ENCODE peak calls at places on chromosomes 4 and X, in six cellular contexts. C is MM.1S, U is heart right ventricle, L is aorta, G is Peyer's patch, V is PC-3. W is an unnamed sample. For H3K4me1, the result is how much of the 10 kb centered on the place peaks cover.

GRCh38 chr4:123825596-123826291 is 429.1 kb downstream of the SPRY1 start:
- DNase-seq in C (no peak), U (no peak), L (no peak), G (no peak), V (peak), W (no peak)

GRCh38 chrX:134026732-134027311 is 41.4 kb upstream of the GPC3 start:
- DNase-seq in C (peak), U (peak), L (no peak), G (no peak), V (peak), W (no peak)

GRCh38 chr4:40289366-40290188 is 45.6 kb upstream of the CHRNA9 start:
- DNase-seq in C (no peak), U (no peak), L (no peak), G (no peak), V (no peak), W (no peak)

GRCh38 chrX:26918633-26919032 is 544.5 kb downstream of the PPP4R3C start:
- DNase-seq in C (no peak), U (no peak), L (peak), G (no peak), V (peak), W (no peak)

GRCh38 chrX:103187953-103188475 is 26.9 kb upstream of the BEX4 start:
- DNase-seq in C (no peak), U (no peak), L (no peak), G (no peak), V (no peak), W (no peak)

GRCh38 chr4:112514079-112514448 is 1.9 kb downstream of the NEUROG2 start:
- DNase-seq in C (peak), U (no peak), L (no peak), G (no peak), V (no peak), W (no peak)

GRCh38 chr4:88467392-88467791 is 10.5 kb downstream of the HERC5 start:
- DNase-seq in C (no peak), U (no peak), L (no peak), G (no peak), V (no peak), W (no peak)

GRCh38 chr4:145446184-145446583 is 35.5 kb upstream of the SMAD1 start:
- DNase-seq in C (no peak), U (no peak), L (no peak), G (no peak), V (no peak), W (no peak)

GRCh38 chrX:437636-438390 is 51.1 kb upstream of the PPP2R3B start:
- DNase-seq in C (no peak), U (no peak), L (peak), G (no peak), V (peak), W (no peak)

GRCh38 chr4:962231-963208 is 10.8 kb downstream of the DGKQ start:
- DNase-seq in C (no peak), U (no peak), L (peak), G (no peak), V (no peak), W (no peak)

GRCh38 chr4:164977243-164978164 is at the start of gene TRIM61:
- DNase-seq in C (peak), U (peak), L (peak), G (peak), V (no peak), W (peak)

GRCh38 chr4:6461301-6462165 is 10.9 kb downstream of the PPP2R2C start:
- DNase-seq in C (no peak), U (no peak), L (peak), G (no peak), V (no peak), W (no peak)

GRCh38 chrX:71103110-71103983 is 3.2 kb downstream of the CXorf65 start:
- DNase-seq in C (no peak), U (no peak), L (peak), G (peak), V (no peak), W (no peak)

GRCh38 chrX:71106427-71106826 is at the start of gene CXorf65:
- DNase-seq in C (no peak), U (no peak), L (peak), G (no peak), V (no peak), W (no peak)

GRCh38 chrX:71105638-71106037 is 902 bp downstream of the CXorf65 start:
- DNase-seq in C (no peak), U (no peak), L (peak), G (no peak), V (no peak), W (no peak)

GRCh38 chrX:71107762-71108360 is 1.3 kb upstream of the CXorf65 start:
- DNase-seq in C (no peak), U (no peak), L (peak), G (peak), V (no peak), W (no peak)

DNA sequence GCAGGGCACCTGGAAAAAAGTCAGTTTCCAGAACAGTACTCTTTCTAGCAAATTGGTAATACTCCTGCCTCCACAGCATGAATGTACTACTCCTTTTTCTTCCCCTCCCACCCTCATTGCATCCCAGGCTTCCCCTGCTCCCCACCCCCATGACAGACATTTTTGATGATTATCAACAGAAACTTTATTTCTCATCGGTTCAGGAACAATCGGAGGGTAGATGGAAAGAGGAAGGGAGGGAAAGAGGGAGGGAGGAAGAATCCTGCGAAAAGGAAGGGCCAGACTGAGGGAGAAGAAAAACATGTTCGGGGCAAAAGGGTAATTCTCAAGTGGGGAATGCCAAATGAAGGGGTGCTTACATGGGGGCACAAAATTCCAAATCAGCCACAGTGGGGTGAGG is 705 bp upstream of the CXorf65 start:
- DNase-seq in C (no peak), U (no peak), L (peak), G (no peak), V (no peak), W (no peak)
- H3K4me3 ChIP-seq in C (no peak), U (no peak), L (no peak), G (no peak), V (no peak), W (no peak)

GRCh38 chr4:120057416-120057815 is 9.2 kb downstream of the MAD2L1 start:
- DNase-seq in C (no peak), U (no peak), L (no peak), G (no peak), V (no peak), W (no peak)

GRCh38 chr4:120053916-120054315 is 12.7 kb downstream of the MAD2L1 start:
- DNase-seq in C (no peak), U (no peak), L (no peak), G (no peak), V (no peak), W (no peak)

GRCh38 chr4:120056249-120056648 is 10.4 kb downstream of the MAD2L1 start:
- DNase-seq in C (peak), U (no peak), L (no peak), G (no peak), V (peak), W (no peak)

GRCh38 chr4:120055167-120055566 is 11.5 kb downstream of the MAD2L1 start:
- DNase-seq in C (no peak), U (no peak), L (no peak), G (no peak), V (no peak), W (no peak)

DNA sequence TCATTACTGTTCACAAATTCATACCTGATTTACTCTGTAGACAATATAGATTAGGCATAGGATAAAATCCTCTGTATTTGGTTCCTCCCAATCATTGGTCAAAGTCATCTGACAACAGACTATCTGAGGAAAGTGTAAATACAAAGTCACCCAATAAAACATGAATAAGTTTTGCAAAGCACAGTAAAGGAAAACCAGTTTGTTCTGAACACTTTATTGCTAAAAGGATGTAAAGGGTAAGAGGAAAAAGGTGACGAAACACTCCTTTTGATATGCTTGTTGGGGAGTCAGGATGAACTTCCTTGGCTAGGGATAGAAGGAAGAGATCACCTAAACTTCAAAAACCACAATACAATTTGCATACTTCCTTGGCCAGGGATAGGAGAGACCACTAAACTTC is 10.9 kb downstream of the MAD2L1 start:
- DNase-seq in C (no peak), U (no peak), L (no peak), G (no peak), V (no peak), W (no peak)
- H3K4me1 ChIP-seq in C (under half), U (under half), L (under half), G (under half), V (under half), W (under half)

DNA sequence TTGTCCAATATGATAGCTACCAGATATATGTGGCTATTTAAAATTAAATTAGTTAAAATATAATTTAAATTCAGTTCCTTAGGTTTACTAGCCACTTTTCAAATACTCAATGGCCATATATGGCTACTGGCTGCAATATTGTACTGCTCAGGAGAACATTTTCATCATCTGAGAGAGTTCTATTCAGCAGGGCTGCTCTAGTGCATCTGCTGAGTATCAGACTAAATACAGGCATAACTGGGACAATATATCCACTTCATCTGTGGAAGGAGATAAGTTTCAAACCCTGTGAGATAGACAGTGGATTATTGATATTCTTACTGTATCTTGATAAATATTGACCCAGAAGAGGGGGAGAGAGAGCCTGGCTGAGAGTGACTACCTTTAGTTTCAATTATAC is 240.1 kb upstream of the ANKRD50 start:
- DNase-seq in C (no peak), U (no peak), L (no peak), G (no peak), V (no peak), W (no peak)
- H3K4me3 ChIP-seq in C (no peak), U (no peak), L (no peak), G (no peak), V (no peak), W (no peak)

DNA sequence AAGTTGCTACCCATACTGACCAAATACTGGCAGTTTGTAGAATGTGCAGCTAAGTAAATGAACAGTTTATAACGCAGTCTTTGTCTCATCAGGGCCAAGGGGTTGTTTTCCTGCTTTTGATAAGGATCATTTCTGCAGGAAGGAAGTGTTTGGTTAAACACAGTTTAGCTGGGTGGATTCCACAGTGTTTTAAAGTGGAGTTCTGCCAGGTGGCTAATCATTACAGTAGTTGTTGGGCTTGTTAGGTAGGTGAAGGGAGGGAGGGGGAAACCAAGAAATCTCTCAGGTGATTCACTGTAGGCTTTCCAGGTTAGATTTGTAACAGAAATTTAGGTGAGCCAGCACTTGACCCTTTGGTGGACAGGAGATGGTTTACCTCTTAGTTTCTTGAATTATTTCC is 58.1 kb downstream of the FNIP2 start:
- DNase-seq in C (no peak), U (no peak), L (no peak), G (no peak), V (peak), W (no peak)
- H3K4me1 ChIP-seq in C (half or more), U (half or more), L (under half), G (under half), V (under half), W (half or more)

DNA sequence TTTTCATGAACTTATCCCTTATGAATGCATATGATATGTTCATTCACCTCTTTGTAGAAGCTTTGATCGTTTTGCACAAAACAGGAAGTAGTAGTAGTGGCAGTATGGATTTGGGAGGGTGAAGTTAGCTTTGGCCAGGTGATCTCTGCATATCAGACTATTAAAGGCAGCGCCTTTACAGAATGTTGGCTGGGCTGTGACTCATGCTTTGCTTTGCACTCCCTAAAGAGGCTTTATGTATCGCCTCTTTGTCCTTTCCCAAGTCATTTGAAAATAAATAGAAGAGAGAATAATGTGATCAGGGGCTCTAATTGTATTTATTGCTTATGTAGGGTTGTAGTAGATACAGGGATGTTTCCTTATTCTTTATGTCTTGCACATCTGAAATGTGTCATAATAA is 50.4 kb downstream of the SHROOM3 start:
- DNase-seq in C (no peak), U (no peak), L (no peak), G (no peak), V (peak), W (no peak)
- H3K4me3 ChIP-seq in C (no peak), U (no peak), L (no peak), G (no peak), V (no peak), W (no peak)

W was measured in left ventricle myocardium inferior.